ENCODE peak calls at places on chromosome 19, in ten cellular contexts. S is right lobe of liver, Y is body of pancreas, G is PC-9, U is activated B cell treated with CpG ODN at 0.5 μM for 24 hours, C is adrenal gland, A is mammary epithelial cell, P is uterus, F is NB4, K is AG04450. N is an unnamed sample.

GRCh38 chr19:38270587-38271167 is 6.3 kb downstream of the SPINT2 start:
- DNase-seq in S (no peak), Y (peak), G (peak), U (no peak), C (peak), A (no peak), P (no peak), F (no peak), K (no peak), N (no peak)

GRCh38 chr19:39192846-39193245 is 3.9 kb upstream of the NCCRP1 start:
- DNase-seq in S (no peak), Y (no peak), G (no peak), U (no peak), C (no peak), A (no peak), P (no peak), F (no peak), K (no peak), N (no peak)

GRCh38 chr19:49363265-49364082 is at the start of gene DKKL1:
- DNase-seq in S (peak), Y (peak), G (peak), U (peak), C (peak), A (peak), P (peak), F (peak), K (peak), N (peak)

GRCh38 chr19:2582984-2583956 is 107.3 kb downstream of the GADD45B start:
- DNase-seq in S (no peak), Y (no peak), G (no peak), U (no peak), C (no peak), A (no peak), P (no peak), F (no peak), K (no peak), N (no peak)

GRCh38 chr19:50206191-50206590 is 2.8 kb downstream of the MYH14 start:
- DNase-seq in S (no peak), Y (no peak), G (no peak), U (no peak), C (no peak), A (no peak), P (no peak), F (no peak), K (no peak), N (no peak)

GRCh38 chr19:3053780-3054179 is 8.5 kb downstream of the TLE5 start:
- DNase-seq in S (no peak), Y (no peak), G (no peak), U (no peak), C (no peak), A (no peak), P (no peak), F (no peak), K (no peak), N (no peak)

GRCh38 chr19:13905634-13906524 is at the start of the genes BRME1 and CC2D1A:
- DNase-seq in S (peak), Y (peak), G (peak), U (peak), C (peak), A (peak), P (peak), F (peak), K (peak), N (peak)

GRCh38 chr19:49615861-49616260 is 24.1 kb downstream of the RRAS start:
- DNase-seq in S (no peak), Y (no peak), G (no peak), U (no peak), C (no peak), A (no peak), P (no peak), F (no peak), K (no peak), N (no peak)

GRCh38 chr19:33613601-33614000 is 8.2 kb upstream of the CHST8 start:
- DNase-seq in S (no peak), Y (no peak), G (no peak), U (no peak), C (no peak), A (no peak), P (no peak), F (no peak), K (no peak), N (no peak)

GRCh38 chr19:51131780-51132680 is 7.3 kb downstream of the SIGLEC9 start:
- DNase-seq in S (peak), Y (peak), G (no peak), U (no peak), C (peak), A (no peak), P (no peak), F (peak), K (peak), N (no peak)

GRCh38 chr19:32287811-32288227 is 57.6 kb upstream of the ZNF507 start:
- DNase-seq in S (no peak), Y (peak), G (no peak), U (no peak), C (peak), A (peak), P (peak), F (peak), K (peak), N (no peak)

GRCh38 chr19:34224996-34225658 is 29.2 kb upstream of the GARRE1 start:
- DNase-seq in S (no peak), Y (no peak), G (peak), U (no peak), C (no peak), A (peak), P (no peak), F (peak), K (no peak), N (no peak)

GRCh38 chr19:3270908-3271307 is 46.4 kb downstream of the CELF5 start:
- DNase-seq in S (no peak), Y (peak), G (peak), U (no peak), C (no peak), A (peak), P (no peak), F (peak), K (no peak), N (no peak)

GRCh38 chr19:18895038-18895827 is 725 bp downstream of the CERS1 start:
- DNase-seq in S (no peak), Y (peak), G (peak), U (no peak), C (peak), A (peak), P (no peak), F (peak), K (no peak), N (no peak)
- TF ChIP-seq CTCF in S (peak), Y (peak), G (peak), U (no peak), C (peak), A (peak), P (no peak), F (peak), K (peak), N (no peak)

GRCh38 chr19:273393-273792 is 17.8 kb downstream of the PLPP2 start:
- DNase-seq in S (no peak), Y (no peak), G (no peak), U (no peak), C (no peak), A (no peak), P (no peak), F (no peak), K (no peak), N (no peak)
- TF ChIP-seq CTCF in S (no peak), Y (no peak), G (no peak), U (no peak), C (no peak), A (no peak), P (no peak), F (no peak), K (no peak), N (no peak)

GRCh38 chr19:4829001-4829712 is 2.4 kb downstream of the TICAM1 start:
- DNase-seq in S (peak), Y (peak), G (no peak), U (peak), C (no peak), A (no peak), P (no peak), F (peak), K (no peak), N (no peak)
- TF ChIP-seq CTCF in S (peak), Y (peak), G (no peak), U (no peak), C (no peak), A (no peak), P (no peak), F (no peak), K (no peak), N (no peak)

DNA sequence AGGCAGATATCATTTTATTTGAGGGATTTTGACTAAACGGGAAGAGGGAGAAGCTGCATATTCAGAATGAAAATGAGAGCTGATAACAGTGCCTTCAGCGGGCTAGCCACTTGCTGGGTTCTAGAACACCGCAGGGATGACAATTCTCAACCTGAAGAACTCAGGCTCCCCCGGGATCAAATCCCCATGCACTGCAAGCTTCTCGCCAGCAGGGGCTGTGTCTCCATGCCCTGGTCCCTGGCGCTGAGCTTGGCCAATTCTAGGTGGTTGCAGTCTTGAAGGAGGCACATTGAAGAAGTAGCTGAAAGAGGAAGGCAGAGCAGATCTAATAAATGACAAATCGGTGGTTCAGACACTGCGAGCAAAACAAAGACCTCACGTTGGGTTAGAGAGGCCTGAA is 128.7 kb downstream of the UQCRFS1 start:
- DNase-seq in S (no peak), Y (no peak), G (no peak), U (no peak), C (peak), A (no peak), P (no peak), F (peak), K (no peak), N (no peak)
- TF ChIP-seq CTCF in S (no peak), Y (no peak), G (peak), U (no peak), C (peak), A (no peak), P (no peak), F (peak), K (peak), N (peak)

GRCh38 chr19:5137571-5138124 is 168.7 kb downstream of the KDM4B start:
- DNase-seq in S (no peak), Y (peak), G (no peak), U (no peak), C (no peak), A (no peak), P (no peak), F (no peak), K (no peak), N (no peak)
- TF ChIP-seq CTCF in S (peak), Y (peak), G (no peak), U (no peak), C (peak), A (no peak), P (no peak), F (peak), K (peak), N (peak)

DNA sequence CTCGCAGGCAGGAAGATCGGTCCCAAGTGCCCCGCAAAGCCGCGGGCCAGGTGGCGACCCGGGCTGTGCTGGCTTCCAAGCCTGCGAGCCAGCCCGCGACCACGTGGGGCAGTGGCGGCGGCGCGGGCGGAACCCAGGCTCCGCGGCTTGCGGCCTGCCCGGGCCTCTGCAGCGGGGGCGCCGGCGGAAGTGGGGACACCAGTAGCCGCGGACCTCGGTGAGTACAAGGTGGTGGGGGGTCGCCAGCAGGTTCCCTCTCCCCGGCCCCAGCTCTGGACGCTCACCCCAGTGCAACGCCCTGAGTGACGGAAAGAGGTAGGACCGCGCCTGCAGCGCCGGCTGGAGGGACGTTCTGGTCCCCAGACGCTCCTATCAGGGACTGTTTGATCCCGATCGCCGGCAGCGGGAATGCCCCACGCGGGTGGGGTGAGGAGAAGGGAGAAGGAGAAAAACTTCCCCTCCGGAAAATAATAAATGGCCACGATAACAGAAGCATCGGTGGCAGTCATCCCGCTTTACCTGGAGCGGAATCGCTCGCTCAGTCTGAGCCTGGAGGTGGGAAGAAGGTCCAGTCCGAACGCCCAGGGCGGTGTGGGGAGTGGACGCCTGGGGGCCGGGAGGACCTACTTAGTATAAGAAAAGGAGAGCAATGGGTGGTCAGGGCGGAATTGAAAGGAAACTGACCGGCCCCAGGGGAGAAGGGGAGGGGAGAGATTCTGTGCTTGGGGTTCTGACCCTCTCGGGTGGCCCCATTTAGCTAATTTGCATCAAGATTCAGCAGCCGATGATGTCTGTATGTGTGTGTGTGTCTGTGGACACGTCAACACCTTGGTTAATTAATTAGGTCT is at the start of gene GEMIN7:
- DNase-seq in S (peak), Y (peak), G (peak), U (peak), C (peak), A (peak), P (peak), F (peak), K (no peak), N (peak)
- TF ChIP-seq CTCF in S (no peak), Y (no peak), G (no peak), U (no peak), C (no peak), A (no peak), P (no peak), F (no peak), K (no peak), N (peak)

DNA sequence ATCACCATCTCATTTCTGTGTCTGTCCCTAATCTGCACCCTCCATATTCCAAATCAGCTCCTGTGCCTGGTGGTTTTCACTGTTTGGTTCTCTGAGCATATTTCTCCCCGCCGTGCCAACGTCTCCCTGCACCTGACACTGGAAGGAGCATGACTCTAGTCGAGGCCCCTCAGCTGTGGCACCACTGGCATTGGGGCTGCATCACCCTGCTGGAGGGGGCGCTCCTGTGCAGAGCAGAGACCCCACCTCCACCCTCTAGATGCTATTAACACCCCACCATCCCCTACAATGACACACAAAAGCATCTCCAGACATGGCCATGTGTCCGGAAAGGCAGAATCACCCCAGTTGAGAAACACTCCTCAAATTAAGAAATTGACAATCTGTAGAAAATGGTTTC is 20.8 kb downstream of the ZSCAN5C start:
- DNase-seq in S (no peak), Y (no peak), G (no peak), U (no peak), C (no peak), A (no peak), P (no peak), F (no peak), K (no peak), N (no peak)
- TF ChIP-seq CTCF in S (no peak), Y (no peak), G (no peak), U (no peak), C (no peak), A (no peak), P (no peak), F (peak), K (no peak), N (no peak)

DNA sequence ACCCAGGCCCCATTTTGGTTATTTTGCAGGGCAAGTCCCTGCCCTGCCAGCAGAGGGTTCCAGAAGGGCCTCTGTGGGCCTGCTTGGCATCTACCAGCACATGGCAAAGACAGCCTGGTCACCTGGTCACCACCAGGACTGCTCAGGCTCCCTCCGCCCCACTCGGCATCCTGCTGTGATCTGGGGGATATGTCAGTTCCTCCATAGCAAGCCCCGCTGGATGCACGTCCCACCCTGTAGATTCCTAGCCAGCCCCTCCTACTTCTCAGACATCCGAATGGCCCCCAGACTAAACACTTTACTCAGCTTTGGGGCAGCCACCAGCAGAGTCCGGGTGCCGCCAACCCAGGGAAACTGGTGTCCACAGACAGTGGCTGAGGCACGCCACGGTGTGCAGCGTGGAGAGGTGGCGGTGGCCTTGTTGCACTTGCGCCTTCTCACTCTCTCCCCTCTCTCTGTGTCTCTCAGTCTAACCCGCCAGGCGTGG is 31.8 kb upstream of the USE1 start:
- DNase-seq in S (no peak), Y (no peak), G (no peak), U (peak), C (no peak), A (no peak), P (no peak), F (peak), K (no peak), N (no peak)
- TF ChIP-seq CTCF in S (no peak), Y (no peak), G (no peak), U (no peak), C (no peak), A (no peak), P (no peak), F (peak), K (no peak), N (no peak)

DNA sequence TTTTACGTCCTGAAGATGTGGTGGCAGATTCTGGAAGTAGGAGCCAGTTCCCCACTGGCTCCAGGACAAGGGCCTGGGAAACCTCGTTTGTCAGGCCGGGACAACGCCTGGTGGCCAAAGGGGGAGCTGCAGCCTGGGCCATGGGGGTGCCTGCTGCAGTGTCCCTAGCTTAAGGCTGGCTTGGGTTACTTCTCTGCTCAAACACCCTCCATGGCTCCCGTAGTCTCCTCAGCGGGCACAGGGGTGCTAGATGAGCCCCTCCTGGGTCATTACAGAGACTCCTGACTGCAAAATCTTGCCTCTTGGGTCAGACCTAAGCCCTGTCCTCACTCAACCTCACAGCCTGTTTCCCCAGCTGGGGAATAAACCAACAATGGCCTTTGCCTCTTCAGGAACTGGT is 14.7 kb downstream of the CILP2 start:
- DNase-seq in S (no peak), Y (peak), G (no peak), U (no peak), C (no peak), A (no peak), P (no peak), F (peak), K (no peak), N (peak)
- TF ChIP-seq CTCF in S (peak), Y (peak), G (peak), U (no peak), C (peak), A (peak), P (no peak), F (peak), K (peak), N (peak)

N was measured in mesothelial cell of epicardium.